ENCODE peak calls at places on chromosomes 13 and 19, in nine cellular contexts. One of them, this sample, is unnamed. For H3K9me3, the result is how much of the 10 kb centered on the place peaks cover.

GRCh38 chr19:17441241-17442135 is 7.0 kb downstream of the TMEM221 start:
- DNase-seq in CD8-positive, alpha-beta T cell: peak
- DNase-seq in heart right ventricle: no peak
- DNase-seq in CD8-positive, alpha-beta memory T cell: peak
- DNase-seq in neural progenitor cell: peak
- DNase-seq in mammary epithelial cell: peak
- DNase-seq in suprapubic skin: no peak
- DNase-seq in small intestine: no peak
- DNase-seq in ovary: no peak
- DNase-seq in this sample: no peak

GRCh38 chr13:60454425-60454824 is 57.4 kb downstream of the TDRD3 start:
- DNase-seq in CD8-positive, alpha-beta T cell: no peak
- DNase-seq in heart right ventricle: no peak
- DNase-seq in CD8-positive, alpha-beta memory T cell: no peak
- DNase-seq in neural progenitor cell: no peak
- DNase-seq in mammary epithelial cell: no peak
- DNase-seq in suprapubic skin: no peak
- DNase-seq in small intestine: peak
- DNase-seq in ovary: no peak
- DNase-seq in this sample: no peak

GRCh38 chr13:81686877-81687276 is 1346.0 kb upstream of the SPRY2 start:
- DNase-seq in CD8-positive, alpha-beta T cell: no peak
- DNase-seq in heart right ventricle: no peak
- DNase-seq in CD8-positive, alpha-beta memory T cell: no peak
- DNase-seq in neural progenitor cell: no peak
- DNase-seq in mammary epithelial cell: no peak
- DNase-seq in suprapubic skin: no peak
- DNase-seq in small intestine: no peak
- DNase-seq in ovary: no peak
- DNase-seq in this sample: no peak

GRCh38 chr19:38737297-38737865 is 6.9 kb downstream of the CAPN12 start:
- DNase-seq in CD8-positive, alpha-beta T cell: no peak
- DNase-seq in heart right ventricle: no peak
- DNase-seq in CD8-positive, alpha-beta memory T cell: no peak
- DNase-seq in neural progenitor cell: no peak
- DNase-seq in mammary epithelial cell: peak
- DNase-seq in suprapubic skin: no peak
- DNase-seq in small intestine: no peak
- DNase-seq in ovary: no peak
- DNase-seq in this sample: no peak

GRCh38 chr19:41691268-41691970 is 3.3 kb upstream of the CEACAM7 start:
- DNase-seq in CD8-positive, alpha-beta T cell: peak
- DNase-seq in heart right ventricle: no peak
- DNase-seq in CD8-positive, alpha-beta memory T cell: peak
- DNase-seq in neural progenitor cell: no peak
- DNase-seq in mammary epithelial cell: no peak
- DNase-seq in suprapubic skin: no peak
- DNase-seq in small intestine: peak
- DNase-seq in ovary: no peak
- DNase-seq in this sample: no peak

GRCh38 chr13:84446972-84447700 is 564.9 kb upstream of the SLITRK1 start:
- DNase-seq in CD8-positive, alpha-beta T cell: no peak
- DNase-seq in heart right ventricle: no peak
- DNase-seq in CD8-positive, alpha-beta memory T cell: no peak
- DNase-seq in neural progenitor cell: no peak
- DNase-seq in mammary epithelial cell: no peak
- DNase-seq in suprapubic skin: no peak
- DNase-seq in small intestine: no peak
- DNase-seq in ovary: no peak
- DNase-seq in this sample: no peak

GRCh38 chr19:27794444-27795042 is 1418.4 kb downstream of the UQCRFS1 start:
- DNase-seq in CD8-positive, alpha-beta T cell: no peak
- DNase-seq in heart right ventricle: peak
- DNase-seq in CD8-positive, alpha-beta memory T cell: peak
- DNase-seq in neural progenitor cell: peak
- DNase-seq in mammary epithelial cell: peak
- DNase-seq in suprapubic skin: no peak
- DNase-seq in small intestine: no peak
- DNase-seq in ovary: no peak
- DNase-seq in this sample: no peak

GRCh38 chr19:35048911-35049411 is 7.4 kb downstream of the HPN start:
- DNase-seq in CD8-positive, alpha-beta T cell: no peak
- DNase-seq in heart right ventricle: peak
- DNase-seq in CD8-positive, alpha-beta memory T cell: no peak
- DNase-seq in neural progenitor cell: no peak
- DNase-seq in mammary epithelial cell: no peak
- DNase-seq in suprapubic skin: no peak
- DNase-seq in small intestine: no peak
- DNase-seq in ovary: no peak
- DNase-seq in this sample: no peak

GRCh38 chr19:55247621-55248099 is 11.2 kb downstream of the PPP6R1 start:
- DNase-seq in CD8-positive, alpha-beta T cell: no peak
- DNase-seq in heart right ventricle: peak
- DNase-seq in CD8-positive, alpha-beta memory T cell: no peak
- DNase-seq in neural progenitor cell: no peak
- DNase-seq in mammary epithelial cell: peak
- DNase-seq in suprapubic skin: no peak
- DNase-seq in small intestine: peak
- DNase-seq in ovary: no peak
- DNase-seq in this sample: no peak

GRCh38 chr13:93861818-93862217 is 617.7 kb downstream of the DCT start:
- DNase-seq in CD8-positive, alpha-beta T cell: no peak
- DNase-seq in heart right ventricle: no peak
- DNase-seq in CD8-positive, alpha-beta memory T cell: no peak
- DNase-seq in neural progenitor cell: no peak
- DNase-seq in mammary epithelial cell: peak
- DNase-seq in suprapubic skin: no peak
- DNase-seq in small intestine: no peak
- DNase-seq in ovary: no peak
- DNase-seq in this sample: no peak

GRCh38 chr19:18665771-18666202 is 17.7 kb upstream of the CRTC1 start:
- DNase-seq in CD8-positive, alpha-beta T cell: no peak
- DNase-seq in heart right ventricle: no peak
- DNase-seq in CD8-positive, alpha-beta memory T cell: no peak
- DNase-seq in neural progenitor cell: no peak
- DNase-seq in mammary epithelial cell: no peak
- DNase-seq in suprapubic skin: no peak
- DNase-seq in small intestine: no peak
- DNase-seq in ovary: no peak
- DNase-seq in this sample: no peak

GRCh38 chr13:30113983-30114491 is 193.3 kb downstream of the KATNAL1 start:
- DNase-seq in CD8-positive, alpha-beta T cell: no peak
- DNase-seq in heart right ventricle: no peak
- DNase-seq in CD8-positive, alpha-beta memory T cell: no peak
- DNase-seq in neural progenitor cell: peak
- DNase-seq in mammary epithelial cell: no peak
- DNase-seq in suprapubic skin: no peak
- DNase-seq in small intestine: peak
- DNase-seq in ovary: no peak
- DNase-seq in this sample: no peak

GRCh38 chr19:35889370-35890112 is 10.8 kb downstream of the NFKBID start:
- DNase-seq in CD8-positive, alpha-beta T cell: no peak
- DNase-seq in heart right ventricle: no peak
- DNase-seq in CD8-positive, alpha-beta memory T cell: no peak
- DNase-seq in neural progenitor cell: no peak
- DNase-seq in mammary epithelial cell: no peak
- DNase-seq in suprapubic skin: no peak
- DNase-seq in small intestine: no peak
- DNase-seq in ovary: no peak
- DNase-seq in this sample: no peak

GRCh38 chr13:49932066-49932465 is 4.1 kb downstream of the SPRYD7 start:
- DNase-seq in CD8-positive, alpha-beta T cell: no peak
- DNase-seq in heart right ventricle: no peak
- DNase-seq in CD8-positive, alpha-beta memory T cell: no peak
- DNase-seq in neural progenitor cell: no peak
- DNase-seq in mammary epithelial cell: no peak
- DNase-seq in suprapubic skin: no peak
- DNase-seq in small intestine: no peak
- DNase-seq in ovary: no peak
- DNase-seq in this sample: no peak

GRCh38 chr13:49935171-49936084 is 712 bp downstream of the SPRYD7 start:
- DNase-seq in CD8-positive, alpha-beta T cell: peak
- DNase-seq in heart right ventricle: no peak
- DNase-seq in CD8-positive, alpha-beta memory T cell: peak
- DNase-seq in neural progenitor cell: peak
- DNase-seq in mammary epithelial cell: peak
- DNase-seq in suprapubic skin: no peak
- DNase-seq in small intestine: peak
- DNase-seq in ovary: no peak
- DNase-seq in this sample: peak

GRCh38 chr13:49932868-49933267 is 3.3 kb downstream of the SPRYD7 start:
- DNase-seq in CD8-positive, alpha-beta T cell: no peak
- DNase-seq in heart right ventricle: no peak
- DNase-seq in CD8-positive, alpha-beta memory T cell: no peak
- DNase-seq in neural progenitor cell: no peak
- DNase-seq in mammary epithelial cell: no peak
- DNase-seq in suprapubic skin: no peak
- DNase-seq in small intestine: no peak
- DNase-seq in ovary: no peak
- DNase-seq in this sample: no peak

GRCh38 chr13:49936085-49936942 is at the start of gene SPRYD7:
- DNase-seq in CD8-positive, alpha-beta T cell: peak
- DNase-seq in heart right ventricle: peak
- DNase-seq in CD8-positive, alpha-beta memory T cell: peak
- DNase-seq in neural progenitor cell: peak
- DNase-seq in mammary epithelial cell: peak
- DNase-seq in suprapubic skin: peak
- DNase-seq in small intestine: peak
- DNase-seq in ovary: peak
- DNase-seq in this sample: peak

DNA sequence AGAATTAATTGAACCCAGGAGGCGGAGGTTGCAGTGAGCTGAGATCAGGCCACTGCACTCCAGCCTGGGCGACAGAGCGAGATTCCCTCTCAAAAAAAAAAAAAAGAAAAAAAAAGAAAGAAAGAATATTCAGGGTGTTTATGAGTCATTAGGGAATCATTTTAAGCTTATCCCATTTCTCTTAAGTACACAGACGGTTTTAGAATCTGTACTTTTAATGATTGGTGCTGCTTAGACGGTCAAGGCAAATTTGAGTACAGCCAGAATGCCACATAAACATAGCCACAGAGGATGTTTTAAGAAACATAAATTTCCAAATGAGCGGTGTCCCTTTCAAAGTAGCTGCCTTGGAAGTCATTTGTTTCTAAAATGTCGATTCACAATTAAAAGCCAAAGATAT is 2.6 kb downstream of the SPRYD7 start:
- DNase-seq in CD8-positive, alpha-beta T cell: no peak
- DNase-seq in heart right ventricle: no peak
- DNase-seq in CD8-positive, alpha-beta memory T cell: no peak
- DNase-seq in neural progenitor cell: no peak
- DNase-seq in mammary epithelial cell: no peak
- DNase-seq in suprapubic skin: no peak
- DNase-seq in small intestine: no peak
- DNase-seq in ovary: no peak
- DNase-seq in this sample: no peak
- H3K4me3 ChIP-seq in CD8-positive, alpha-beta T cell: no peak
- H3K4me3 ChIP-seq in heart right ventricle: no peak
- H3K4me3 ChIP-seq in CD8-positive, alpha-beta memory T cell: no peak
- H3K4me3 ChIP-seq in neural progenitor cell: no peak
- H3K4me3 ChIP-seq in mammary epithelial cell: no peak
- H3K4me3 ChIP-seq in suprapubic skin: no peak
- H3K4me3 ChIP-seq in small intestine: no peak
- H3K4me3 ChIP-seq in ovary: no peak
- H3K4me3 ChIP-seq in this sample: no peak

DNA sequence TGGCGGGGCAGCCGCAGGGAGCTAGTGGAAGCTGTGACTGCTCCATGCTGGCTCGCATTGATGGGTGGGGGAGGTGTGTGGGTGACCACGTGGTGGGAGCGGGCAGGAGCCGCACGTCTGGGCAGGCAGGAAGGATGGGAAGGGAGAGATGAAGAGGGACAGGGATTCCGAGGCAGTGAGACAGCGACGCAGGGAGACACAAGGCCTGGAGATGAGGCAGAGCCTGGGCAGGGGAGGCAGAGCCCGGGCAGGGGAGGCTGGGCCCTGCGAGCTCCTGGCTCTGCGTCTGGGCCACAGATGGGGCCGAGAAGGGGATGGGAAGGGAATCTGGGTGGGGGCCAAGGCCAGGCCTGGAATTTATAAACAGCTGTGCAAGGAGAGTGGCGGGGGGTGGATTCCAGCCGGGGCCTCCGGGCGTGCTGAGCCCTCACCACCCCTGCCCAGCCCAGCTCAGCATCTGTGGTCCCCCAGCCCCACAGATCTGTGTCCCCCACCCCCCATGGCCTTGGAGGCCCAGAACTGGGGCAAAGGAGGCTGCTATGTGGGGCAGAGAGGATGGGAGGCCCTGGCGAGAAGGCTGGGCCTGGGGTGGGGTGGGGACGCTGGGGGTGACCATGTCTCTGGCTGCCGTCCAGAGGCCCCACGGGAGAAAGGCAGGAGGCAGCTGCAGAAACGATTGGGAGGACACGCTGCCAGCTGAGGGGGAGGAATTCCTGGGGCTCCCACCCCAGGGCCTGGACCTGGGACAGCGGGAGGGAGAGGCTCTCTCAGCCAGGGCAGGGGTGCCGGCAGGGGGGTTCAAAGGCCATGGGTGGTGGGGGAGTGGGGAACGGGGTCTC is 6.0 kb downstream of the EHD2 start:
- DNase-seq in CD8-positive, alpha-beta T cell: no peak
- DNase-seq in heart right ventricle: peak
- DNase-seq in CD8-positive, alpha-beta memory T cell: no peak
- DNase-seq in neural progenitor cell: no peak
- DNase-seq in mammary epithelial cell: peak
- DNase-seq in suprapubic skin: peak
- DNase-seq in small intestine: no peak
- DNase-seq in ovary: peak
- DNase-seq in this sample: no peak
- H3K27ac ChIP-seq in CD8-positive, alpha-beta T cell: no peak
- H3K27ac ChIP-seq in heart right ventricle: peak
- H3K27ac ChIP-seq in CD8-positive, alpha-beta memory T cell: no peak
- H3K27ac ChIP-seq in neural progenitor cell: peak
- H3K27ac ChIP-seq in mammary epithelial cell: peak
- H3K27ac ChIP-seq in suprapubic skin: peak
- H3K27ac ChIP-seq in small intestine: peak
- H3K27ac ChIP-seq in ovary: peak
- H3K27ac ChIP-seq in this sample: peak

DNA sequence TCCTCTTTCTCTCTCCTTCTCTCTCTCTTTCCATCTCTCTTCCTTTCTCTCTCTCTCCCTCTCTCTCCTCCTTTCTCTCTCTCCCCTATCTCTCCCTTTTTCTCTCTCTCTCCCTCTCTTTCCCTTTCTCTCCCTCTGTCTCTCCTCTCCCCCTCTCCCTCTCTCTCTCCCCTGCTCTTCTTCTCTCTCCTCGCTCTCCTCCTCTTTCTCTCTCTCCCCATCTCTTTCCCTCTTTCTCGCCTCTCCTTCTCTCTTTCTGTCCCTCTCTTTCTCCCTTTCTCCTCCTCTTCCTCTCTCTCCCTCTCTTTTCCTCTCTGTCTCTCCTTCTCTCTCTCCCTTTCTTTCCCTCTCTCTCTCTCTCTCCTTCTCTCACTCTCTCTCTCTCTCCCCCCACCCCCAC is 196.6 kb downstream of the UQCRFS1 start:
- DNase-seq in CD8-positive, alpha-beta T cell: no peak
- DNase-seq in heart right ventricle: no peak
- DNase-seq in CD8-positive, alpha-beta memory T cell: no peak
- DNase-seq in neural progenitor cell: no peak
- DNase-seq in mammary epithelial cell: no peak
- DNase-seq in suprapubic skin: no peak
- DNase-seq in small intestine: no peak
- DNase-seq in ovary: no peak
- DNase-seq in this sample: no peak
- H3K9me3 ChIP-seq in CD8-positive, alpha-beta T cell: under half
- H3K9me3 ChIP-seq in heart right ventricle: under half
- H3K9me3 ChIP-seq in CD8-positive, alpha-beta memory T cell: under half
- H3K9me3 ChIP-seq in neural progenitor cell: under half
- H3K9me3 ChIP-seq in mammary epithelial cell: under half
- H3K9me3 ChIP-seq in suprapubic skin: under half
- H3K9me3 ChIP-seq in small intestine: under half
- H3K9me3 ChIP-seq in ovary: under half
- H3K9me3 ChIP-seq in this sample: under half

GRCh38 chr19:50202962-50203280 is 501 bp upstream of the MYH14 start:
- DNase-seq in CD8-positive, alpha-beta T cell: no peak
- DNase-seq in heart right ventricle: no peak
- DNase-seq in CD8-positive, alpha-beta memory T cell: no peak
- DNase-seq in neural progenitor cell: no peak
- DNase-seq in mammary epithelial cell: no peak
- DNase-seq in suprapubic skin: no peak
- DNase-seq in small intestine: no peak
- DNase-seq in ovary: no peak
- DNase-seq in this sample: no peak
- H3K4me3 ChIP-seq in CD8-positive, alpha-beta T cell: no peak
- H3K4me3 ChIP-seq in heart right ventricle: peak
- H3K4me3 ChIP-seq in CD8-positive, alpha-beta memory T cell: no peak
- H3K4me3 ChIP-seq in neural progenitor cell: peak
- H3K4me3 ChIP-seq in mammary epithelial cell: no peak
- H3K4me3 ChIP-seq in suprapubic skin: peak
- H3K4me3 ChIP-seq in small intestine: peak
- H3K4me3 ChIP-seq in ovary: peak
- H3K4me3 ChIP-seq in this sample: no peak